ENCODE peak calls at places on chromosomes 2 and 18, in five cellular contexts. One of them, this sample, is unnamed.

GRCh38 chr2:176176233-176176632 is 12.2 kb upstream of the HOXD1 start:
- DNase-seq in AML-193: no peak
- DNase-seq in NCI-H460: no peak
- DNase-seq in adipocyte: no peak
- DNase-seq in spleen: no peak
- DNase-seq in this sample: no peak

GRCh38 chr2:60958800-60959199 is 58.7 kb upstream of the PEX13 start:
- DNase-seq in spleen: no peak
- DNase-seq in NCI-H460: no peak
- DNase-seq in AML-193: no peak
- DNase-seq in adipocyte: peak; percentile 19
- DNase-seq in this sample: peak; percentile 12

GRCh38 chr2:42127425-42128424 is 41.4 kb upstream of the EML4 start:
- DNase-seq in NCI-H460: no peak
- DNase-seq in adipocyte: no peak
- DNase-seq in spleen: no peak
- DNase-seq in AML-193: no peak
- DNase-seq in this sample: no peak

GRCh38 chr2:173434729-173435345 is 80.2 kb downstream of the CDCA7 start:
- DNase-seq in adipocyte: no peak
- DNase-seq in AML-193: no peak
- DNase-seq in NCI-H460: no peak
- DNase-seq in spleen: no peak
- DNase-seq in this sample: no peak

GRCh38 chr2:49677227-49677626 is 522.9 kb upstream of the FSHR start:
- DNase-seq in spleen: no peak
- DNase-seq in adipocyte: no peak
- DNase-seq in NCI-H460: no peak
- DNase-seq in AML-193: no peak
- DNase-seq in this sample: no peak

GRCh38 chr2:195251221-195251620 is 405.8 kb upstream of the SLC39A10 start:
- DNase-seq in NCI-H460: no peak
- DNase-seq in spleen: no peak
- DNase-seq in AML-193: no peak
- DNase-seq in adipocyte: no peak
- DNase-seq in this sample: no peak

GRCh38 chr2:185012643-185013042 is 414.3 kb downstream of the ZNF804A start:
- DNase-seq in adipocyte: no peak
- DNase-seq in AML-193: no peak
- DNase-seq in NCI-H460: no peak
- DNase-seq in spleen: no peak
- DNase-seq in this sample: no peak

GRCh38 chr2:14558382-14558919 is 74.1 kb upstream of the LRATD1 start:
- DNase-seq in spleen: no peak
- DNase-seq in adipocyte: no peak
- DNase-seq in AML-193: no peak
- DNase-seq in NCI-H460: no peak
- DNase-seq in this sample: no peak

GRCh38 chr2:232859385-232859916 is 10.6 kb upstream of the SNORC start:
- DNase-seq in adipocyte: no peak
- DNase-seq in NCI-H460: no peak
- DNase-seq in spleen: no peak
- DNase-seq in AML-193: no peak
- DNase-seq in this sample: no peak

GRCh38 chr18:36446059-36446458 is 148.5 kb downstream of the FHOD3 start:
- DNase-seq in adipocyte: no peak
- DNase-seq in spleen: no peak
- DNase-seq in AML-193: no peak
- DNase-seq in NCI-H460: no peak
- DNase-seq in this sample: no peak

GRCh38 chr18:30280861-30281470 is 761.6 kb downstream of the DSC3 start:
- DNase-seq in NCI-H460: peak; percentile 41
- DNase-seq in adipocyte: peak; percentile 83
- DNase-seq in AML-193: peak; percentile 19
- DNase-seq in spleen: no peak
- DNase-seq in this sample: no peak

GRCh38 chr2:21413082-21413481 is 289.3 kb downstream of the TDRD15 start:
- DNase-seq in spleen: no peak
- DNase-seq in NCI-H460: no peak
- DNase-seq in AML-193: no peak
- DNase-seq in adipocyte: no peak
- DNase-seq in this sample: no peak

GRCh38 chr2:290090-290722 is 2.3 kb upstream of the ALKAL2 start:
- DNase-seq in NCI-H460: peak; percentile 65
- DNase-seq in AML-193: no peak
- DNase-seq in adipocyte: peak; percentile 89
- DNase-seq in spleen: peak; percentile 86
- DNase-seq in this sample: no peak

GRCh38 chr2:23859983-23860382 is 66.9 kb downstream of the ATAD2B start:
- DNase-seq in AML-193: no peak
- DNase-seq in adipocyte: peak; percentile 43
- DNase-seq in spleen: no peak
- DNase-seq in NCI-H460: no peak
- DNase-seq in this sample: no peak

GRCh38 chr2:54233832-54234649 is 22.0 kb downstream of the TSPYL6 start:
- DNase-seq in spleen: no peak
- DNase-seq in NCI-H460: no peak
- DNase-seq in adipocyte: no peak
- DNase-seq in AML-193: no peak
- DNase-seq in this sample: no peak

GRCh38 chr2:27520316-27520715 is 23.7 kb downstream of the GCKR start:
- DNase-seq in NCI-H460: no peak
- DNase-seq in spleen: no peak
- DNase-seq in AML-193: no peak
- DNase-seq in adipocyte: no peak
- DNase-seq in this sample: no peak

GRCh38 chr2:21042958-21043743 is 722 bp downstream of the APOB start:
- DNase-seq in spleen: peak; percentile 90
- DNase-seq in adipocyte: peak; percentile 79
- DNase-seq in NCI-H460: peak; percentile 53
- DNase-seq in AML-193: peak; percentile 7
- DNase-seq in this sample: peak; percentile 56

GRCh38 chr2:198053173-198053572 is 248.8 kb downstream of the PLCL1 start:
- DNase-seq in AML-193: no peak
- DNase-seq in NCI-H460: no peak
- DNase-seq in spleen: no peak
- DNase-seq in adipocyte: no peak
- DNase-seq in this sample: no peak

GRCh38 chr18:46322941-46323340 is 218.8 kb downstream of the HAUS1 start:
- DNase-seq in adipocyte: no peak
- DNase-seq in NCI-H460: no peak
- DNase-seq in spleen: no peak
- DNase-seq in AML-193: no peak
- DNase-seq in this sample: no peak

GRCh38 chr2:118251427-118251826 is 163.2 kb downstream of the INSIG2 start:
- DNase-seq in spleen: no peak
- DNase-seq in AML-193: no peak
- DNase-seq in NCI-H460: no peak
- DNase-seq in adipocyte: peak; percentile 29
- DNase-seq in this sample: no peak

This sample was measured in H54.